ENCODE peak calls at places on chromosome 2, in five cellular contexts. K is uterus, N is HepG2, M is sigmoid colon, C is H54. B is an unnamed sample.

GRCh38 chr2:12347049-12347448 is 369.7 kb upstream of the TRIB2 start:
- DNase-seq in N (no peak), K (no peak), M (no peak), C (no peak), B (no peak)

GRCh38 chr2:15667579-15668556 is 76.2 kb downstream of the DDX1 start:
- DNase-seq in M (no peak), N (no peak), K (no peak), C (no peak), B (no peak)

GRCh38 chr2:209523778-209524362 is 100.0 kb downstream of the MAP2 start:
- DNase-seq in N (no peak), K (no peak), M (no peak), C (no peak), B (no peak)

GRCh38 chr2:203359450-203359849 is 31.3 kb downstream of the ABI2 start:
- DNase-seq in M (no peak), C (no peak), K (no peak), N (no peak), B (no peak)

GRCh38 chr2:65386340-65386739 is 46.1 kb downstream of the SPRED2 start:
- DNase-seq in C (no peak), M (no peak), K (no peak), N (no peak), B (no peak)

GRCh38 chr2:116094196-116094595 is 1651.8 kb downstream of the DPP10 start:
- DNase-seq in N (no peak), C (no peak), K (no peak), M (no peak), B (no peak)

GRCh38 chr2:113672297-113672696 is 45.2 kb downstream of the RABL2A start:
- DNase-seq in M (no peak), C (no peak), N (no peak), K (no peak), B (no peak)

GRCh38 chr2:182379235-182379634 is 47.6 kb downstream of the PDE1A start:
- DNase-seq in N (no peak), C (no peak), M (no peak), K (no peak), B (no peak)

GRCh38 chr2:157359628-157360027 is 34.0 kb upstream of the ERMN start:
- DNase-seq in K (no peak), M (no peak), C (no peak), N (no peak), B (no peak)

GRCh38 chr2:171706152-171706803 is 19.0 kb downstream of the DYNC1I2 start:
- DNase-seq in C (no peak), K (no peak), M (no peak), N (peak; percentile 34), B (peak; percentile 40)

GRCh38 chr2:233178994-233179847 is 72.3 kb upstream of the ATG16L1 start:
- DNase-seq in K (no peak), M (no peak), N (no peak), C (no peak), B (no peak)

GRCh38 chr2:206979922-206980321 is 40.6 kb downstream of the CPO start:
- DNase-seq in N (no peak), M (no peak), C (no peak), K (no peak), B (no peak)

GRCh38 chr2:106085441-106085911 is 108.6 kb downstream of the UXS1 start:
- DNase-seq in C (no peak), M (no peak), K (no peak), N (peak; percentile 38), B (no peak)

GRCh38 chr2:860259-860855 is 90.3 kb upstream of the SNTG2 start:
- DNase-seq in M (no peak), N (peak; percentile 39), C (no peak), K (no peak), B (no peak)

GRCh38 chr2:158600155-158600802 is 143.5 kb downstream of the PKP4 start:
- DNase-seq in K (no peak), C (peak; percentile 14), N (no peak), M (no peak), B (no peak)

GRCh38 chr2:48346124-48346536 is 183.8 kb upstream of the STON1 start:
- DNase-seq in N (peak; percentile 89), K (peak; percentile 59), M (peak; percentile 71), C (peak; percentile 19), B (peak; percentile 9)

GRCh38 chr2:161005170-161005569 is 155.1 kb upstream of the TANK start:
- DNase-seq in N (no peak), K (no peak), M (no peak), C (no peak), B (no peak)

GRCh38 chr2:64019083-64019974 is at the start of gene VPS54:
- DNase-seq in K (peak; percentile 76), N (peak; percentile 67), M (peak; percentile 82), C (peak; percentile 40), B (peak; percentile 88)

GRCh38 chr2:149017116-149017985 is 21.1 kb upstream of the LYPD6B start:
- DNase-seq in K (peak; percentile 64), M (peak; percentile 82), N (peak; percentile 68), C (peak; percentile 62), B (peak; percentile 80)

GRCh38 chr2:213104089-213104902 is 47.1 kb downstream of the IKZF2 start:
- DNase-seq in M (no peak), K (no peak), N (no peak), C (no peak), B (peak; percentile 6)

GRCh38 chr2:227163998-227164744 is at the start of the genes COL4A3 and COL4A4:
- DNase-seq in K (peak; percentile 46), M (peak; percentile 67), N (no peak), C (peak; percentile 24), B (peak; percentile 13)

GRCh38 chr2:30410217-30410616 is 36.8 kb upstream of the LCLAT1 start:
- DNase-seq in C (no peak), K (no peak), N (peak; percentile 64), M (no peak), B (peak; percentile 36)

GRCh38 chr2:43139501-43139900 is 86.9 kb downstream of the ZFP36L2 start:
- DNase-seq in K (no peak), N (no peak), M (peak; percentile 60), C (no peak), B (no peak)

GRCh38 chr2:20653695-20654306 is 2.9 kb upstream of the HS1BP3 start:
- DNase-seq in M (no peak), N (no peak), C (no peak), K (no peak), B (no peak)

GRCh38 chr2:207676827-207677354 is 34.5 kb upstream of the CCNYL1 start:
- DNase-seq in N (peak; percentile 26), C (peak; percentile 62), M (no peak), K (no peak), B (peak; percentile 14)

GRCh38 chr2:989766-990467 is 39.3 kb downstream of the SNTG2 start:
- DNase-seq in M (no peak), N (no peak), K (no peak), C (no peak), B (no peak)

GRCh38 chr2:239321596-239322413 is 79.0 kb downstream of the HDAC4 start:
- DNase-seq in K (no peak), N (no peak), C (no peak), M (no peak), B (peak; percentile 62)

GRCh38 chr2:134247679-134248078 is 6.2 kb upstream of the MGAT5 start:
- DNase-seq in N (no peak), K (no peak), C (no peak), M (no peak), B (no peak)

GRCh38 chr2:197024206-197024605 is 97.7 kb upstream of the PGAP1 start:
- DNase-seq in K (no peak), C (no peak), M (no peak), N (no peak), B (no peak)

DNA sequence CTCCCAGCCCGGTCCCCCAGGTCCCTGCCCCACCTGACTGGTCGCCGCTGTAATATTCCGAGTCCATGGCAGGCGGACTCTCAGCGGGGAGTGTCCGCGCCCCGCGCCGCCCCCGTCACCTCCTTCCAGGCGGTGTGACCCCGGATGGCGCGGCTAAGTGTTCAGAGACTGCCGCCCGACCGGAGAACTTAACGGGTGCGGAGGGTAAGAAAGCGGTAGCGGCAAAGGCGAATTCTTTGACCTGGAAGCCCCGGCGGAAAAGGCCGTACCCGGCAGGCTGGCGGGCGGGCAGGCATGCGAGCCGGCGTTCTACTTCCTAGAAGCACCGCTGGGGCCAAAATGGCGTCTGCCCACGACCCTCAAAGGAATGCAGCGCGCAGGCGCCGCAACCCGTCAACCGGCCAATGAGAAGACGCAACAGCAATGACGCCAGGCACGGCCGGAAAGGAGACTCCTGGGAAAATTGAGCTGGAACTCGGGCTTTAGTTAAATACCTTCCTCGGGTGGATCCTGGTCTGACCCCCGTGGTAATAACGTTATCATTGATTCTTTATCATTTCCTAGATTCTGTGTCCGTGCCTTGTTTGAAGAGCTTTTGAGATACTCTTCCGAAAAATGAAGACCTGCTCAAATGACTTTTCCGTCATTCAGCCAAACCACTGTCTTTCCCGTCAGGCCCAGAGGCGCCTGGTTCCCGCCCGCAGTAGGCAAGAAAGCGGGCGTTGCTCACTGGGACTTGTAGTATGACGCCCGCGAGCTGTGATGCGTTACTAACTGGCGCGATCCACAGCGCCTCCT is at the start of gene IWS1:
- DNase-seq in N (peak; percentile 97), M (peak; percentile 98), K (peak; percentile 93), C (peak; percentile 84), B (peak; percentile 98)
- TF ChIP-seq POLR2A in N (peak; percentile 70), M (peak; percentile 82), K (peak; percentile 75), C (peak; percentile 35), B (peak; percentile 91)

GRCh38 chr2:25311866-25312575 is 29.7 kb downstream of the DNMT3A start:
- DNase-seq in N (no peak), K (peak; percentile 64), C (no peak), M (no peak), B (no peak)
- TF ChIP-seq POLR2A in N (no peak), K (no peak), C (no peak), M (no peak), B (no peak)

DNA sequence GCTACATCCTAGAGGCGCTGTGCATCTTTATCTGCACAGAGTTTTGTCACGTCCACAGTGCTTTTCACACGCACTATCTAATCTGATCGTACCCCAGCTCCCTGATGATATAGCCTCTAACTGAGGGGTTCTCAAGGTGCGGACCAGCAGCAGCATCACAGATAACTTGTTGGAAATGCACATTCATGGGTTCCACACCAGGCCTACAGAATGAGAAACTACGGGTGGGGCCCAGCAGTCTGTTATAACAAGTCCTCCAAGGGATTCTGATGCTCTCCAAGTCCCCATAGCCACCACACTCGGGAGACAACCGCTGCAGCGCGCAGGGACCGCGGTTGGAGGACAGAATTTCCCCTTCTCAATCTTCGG is 759 bp upstream of the BZW1 start:
- DNase-seq in C (no peak), N (no peak), M (no peak), K (no peak), B (no peak)
- TF ChIP-seq POLR2A in C (no peak), N (peak; percentile 64), M (no peak), K (no peak), B (no peak)

DNA sequence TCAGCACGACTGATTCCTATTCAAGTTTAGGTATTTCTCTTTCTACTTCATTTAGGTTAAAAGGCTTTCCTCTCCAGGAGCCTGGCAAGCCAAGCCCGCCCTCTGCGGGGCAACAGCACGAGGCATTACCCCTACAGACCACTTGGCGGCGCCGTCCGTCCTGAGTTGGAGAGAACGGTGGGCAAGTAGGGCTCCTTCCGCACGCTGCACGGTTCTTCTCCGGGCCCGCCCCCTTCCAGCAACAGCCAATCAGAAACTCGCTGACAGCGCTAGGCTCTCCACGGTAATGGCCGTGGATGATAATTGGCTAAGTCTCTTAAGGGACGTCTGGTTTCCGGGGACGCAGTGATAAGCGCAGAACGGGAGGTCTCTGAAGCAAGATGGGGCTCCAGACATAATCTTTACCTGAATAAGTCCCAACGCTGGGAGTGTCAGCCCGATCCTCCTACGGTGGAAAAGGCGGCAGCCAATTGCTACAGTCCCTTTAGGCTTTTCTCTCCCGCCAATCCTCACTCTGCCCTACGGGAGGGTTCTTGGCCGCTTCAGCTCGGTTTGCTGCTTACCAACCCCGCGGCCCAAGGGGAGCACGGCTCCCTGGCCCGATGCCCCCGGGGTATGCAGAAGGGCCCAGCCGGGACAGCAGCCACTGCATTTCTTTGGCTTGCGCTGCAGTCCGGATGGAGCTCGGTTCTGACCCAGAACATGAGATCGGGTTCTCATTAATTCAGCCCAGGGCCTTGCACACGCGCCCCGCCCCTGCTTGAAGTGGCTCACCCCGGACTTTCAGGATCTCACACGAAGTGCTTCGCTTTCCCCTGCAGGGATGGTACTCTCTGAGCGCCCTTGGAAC is 206.9 kb upstream of the PKDCC start:
- DNase-seq in M (peak; percentile 98), N (peak; percentile 96), K (peak; percentile 96), C (peak; percentile 78), B (peak; percentile 96)
- TF ChIP-seq POLR2A in M (peak; percentile 43), N (peak; percentile 81), K (peak; percentile 60), C (peak; percentile 22), B (no peak)